ENCODE peak calls at places on chromosome 12, in ten cellular contexts. J is CD4-positive, alpha-beta T cell; A is RWPE1; W is H1; Z is aorta; G is body of pancreas; F is endodermal cell; O is GM23338; S is cardiac muscle cell; H is SK-N-MC. N is an unnamed sample.
A peak's percentile ranks its signal among the peaks of the same experiment; 100 is the strongest.

GRCh38 chr12:121110211-121110940 is 22.3 kb upstream of the P2RX7 start:
- DNase-seq in J (peak; percentile 50), A (peak; percentile 47), H (no peak), Z (peak; percentile 79), O (peak; percentile 85), S (peak; percentile 72), G (peak; percentile 75), F (peak; percentile 89), W (peak; percentile 68), N (no peak)

GRCh38 chr12:67459578-67459977 is 189.0 kb upstream of the DYRK2 start:
- DNase-seq in H (no peak), G (no peak), F (no peak), A (no peak), S (no peak), J (no peak), Z (no peak), O (no peak), W (no peak), N (no peak)

GRCh38 chr12:1719139-1719538 is 28.3 kb downstream of the ADIPOR2 start:
- DNase-seq in A (no peak), O (no peak), S (no peak), Z (no peak), G (no peak), F (no peak), W (no peak), H (no peak), J (no peak), N (no peak)

GRCh38 chr12:34395056-34396005 is 373.0 kb downstream of the ALG10 start:
- DNase-seq in G (peak; percentile 2), W (peak; percentile 2), S (no peak), Z (peak; percentile 38), J (no peak), O (no peak), A (no peak), H (no peak), F (peak; percentile 10), N (no peak)

GRCh38 chr12:66744956-66745383 is 66.1 kb upstream of the GRIP1 start:
- DNase-seq in J (no peak), H (no peak), Z (no peak), A (no peak), W (no peak), G (no peak), O (peak; percentile 29), F (no peak), S (no peak), N (no peak)

GRCh38 chr12:26740348-26740747 is 92.6 kb downstream of the ITPR2 start:
- DNase-seq in W (no peak), G (no peak), Z (no peak), S (no peak), F (no peak), J (no peak), O (no peak), H (no peak), A (no peak), N (no peak)

GRCh38 chr12:26940820-26941219 is 2.5 kb downstream of the FGFR1OP2 start:
- DNase-seq in Z (no peak), J (no peak), G (no peak), S (no peak), F (no peak), W (no peak), O (no peak), H (no peak), A (no peak), N (no peak)

GRCh38 chr12:115013668-115014072 is 329.7 kb upstream of the TBX3 start:
- DNase-seq in A (no peak), G (no peak), O (no peak), H (no peak), S (peak; percentile 23), Z (no peak), J (no peak), F (no peak), W (no peak), N (no peak)

GRCh38 chr12:14773685-14774073 is 29.6 kb downstream of the WBP11 start:
- DNase-seq in S (no peak), G (no peak), J (no peak), F (no peak), O (peak; percentile 49), Z (peak; percentile 74), W (no peak), A (no peak), H (no peak), N (no peak)

GRCh38 chr12:14769837-14770494 is 33.3 kb downstream of the WBP11 start:
- DNase-seq in F (peak; percentile 97), A (peak; percentile 64), S (peak; percentile 87), O (peak; percentile 92), H (no peak), J (peak; percentile 75), W (peak; percentile 91), Z (peak; percentile 94), G (peak; percentile 92), N (no peak)

GRCh38 chr12:14770495-14771313 is 32.6 kb downstream of the WBP11 start:
- DNase-seq in A (peak; percentile 84), S (peak; percentile 89), F (peak; percentile 99), J (peak; percentile 93), H (peak; percentile 79), W (peak; percentile 96), Z (peak; percentile 94), O (peak; percentile 95), G (peak; percentile 98), N (peak; percentile 84)

GRCh38 chr12:14772946-14773345 is 30.3 kb downstream of the WBP11 start:
- DNase-seq in O (peak; percentile 59), J (no peak), G (no peak), Z (no peak), A (no peak), F (peak; percentile 51), H (no peak), W (no peak), S (no peak), N (no peak)

GRCh38 chr12:14771651-14772137 is 31.6 kb downstream of the WBP11 start:
- DNase-seq in O (peak; percentile 51), F (peak; percentile 80), Z (no peak), S (no peak), H (no peak), A (no peak), J (peak; percentile 38), W (no peak), G (no peak), N (no peak)
- H3K27ac ChIP-seq in O (peak overlapping the region; percentile 93), F (no peak overlapping the region), Z (no peak overlapping the region), S (peak overlapping the region; percentile 94), H (peak overlapping the region; percentile 89), A (peak overlapping the region; percentile 91), J (peak overlapping the region; percentile 99), W (peak overlapping the region; percentile 45), G (peak overlapping the region; percentile 98), N (peak overlapping the region; percentile 88)

DNA sequence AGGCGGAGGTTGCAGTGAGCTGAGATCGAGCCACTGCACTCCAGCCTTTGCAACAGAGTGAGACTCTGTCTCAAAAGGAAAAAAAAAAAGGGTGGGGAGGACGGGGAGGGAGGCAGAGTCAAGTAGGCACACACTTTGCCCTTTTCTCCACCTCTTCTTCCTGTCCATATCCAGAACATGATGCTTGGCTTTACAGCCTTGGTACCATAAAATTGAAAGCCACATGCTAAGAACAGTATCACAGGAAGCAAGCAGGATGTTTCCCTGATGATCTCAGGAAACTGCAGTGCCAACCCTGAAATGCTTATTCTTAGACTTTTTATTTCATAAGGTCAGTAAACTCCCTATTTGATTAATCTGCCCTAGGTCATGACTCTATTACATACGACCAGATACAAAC is 32.5 kb upstream of the YAF2 start:
- DNase-seq in J (no peak), G (no peak), F (no peak), W (no peak), S (no peak), H (no peak), A (no peak), Z (no peak), O (no peak), N (no peak)
- H3K27ac ChIP-seq in J (no peak overlapping the region), G (no peak overlapping the region), F (no peak overlapping the region), W (no peak overlapping the region), S (no peak overlapping the region), H (peak overlapping the region; percentile 1), A (no peak overlapping the region), Z (no peak overlapping the region), O (no peak overlapping the region), N (no peak overlapping the region)

GRCh38 chr12:47373554-47374150 is 293.9 kb upstream of the AMIGO2 start:
- DNase-seq in O (no peak), F (no peak), W (no peak), J (no peak), A (no peak), Z (no peak), H (no peak), G (no peak), S (no peak), N (no peak)

GRCh38 chr12:47377414-47378221 is 297.9 kb upstream of the AMIGO2 start:
- DNase-seq in Z (peak; percentile 99), H (no peak), J (no peak), O (no peak), A (peak; percentile 46), S (peak; percentile 4), W (no peak), F (no peak), G (peak; percentile 73), N (peak; percentile 88)

GRCh38 chr12:47378907-47379306 is 299.1 kb upstream of the AMIGO2 start:
- DNase-seq in Z (no peak), G (no peak), S (no peak), W (no peak), H (no peak), O (no peak), A (no peak), J (no peak), F (no peak), N (no peak)

GRCh38 chr12:47378222-47378582 is 298.4 kb upstream of the AMIGO2 start:
- DNase-seq in W (no peak), S (no peak), O (no peak), Z (no peak), J (no peak), G (no peak), A (no peak), H (no peak), F (no peak), N (no peak)

DNA sequence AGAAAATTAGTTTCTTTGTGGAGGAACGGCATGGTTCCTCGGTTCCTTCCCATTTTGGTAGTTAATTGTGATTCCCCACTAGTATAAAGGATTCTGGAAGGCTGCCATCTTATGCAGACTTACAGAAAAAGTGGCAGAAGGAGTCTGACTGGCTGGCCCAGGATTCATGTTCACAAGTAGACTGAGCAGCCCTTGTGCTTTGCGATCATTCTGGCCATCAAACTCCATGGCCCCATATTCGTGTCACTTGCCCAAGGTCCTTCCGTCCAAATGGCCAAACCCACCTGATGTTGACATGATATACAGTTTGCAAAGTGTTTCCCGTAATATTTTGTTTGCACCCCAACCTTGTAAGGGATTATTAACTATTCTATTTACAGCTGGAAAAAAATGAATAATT is 297.2 kb upstream of the AMIGO2 start:
- DNase-seq in F (no peak), Z (no peak), O (no peak), G (no peak), H (no peak), A (no peak), S (no peak), W (no peak), J (no peak), N (no peak)
- H3K27ac ChIP-seq in F (no peak overlapping the region), Z (no peak overlapping the region), O (no peak overlapping the region), G (no peak overlapping the region), H (no peak overlapping the region), A (peak overlapping the region; percentile 70), S (no peak overlapping the region), W (no peak overlapping the region), J (no peak overlapping the region), N (peak overlapping the region; percentile 57)

GRCh38 chr12:52343550-52343949 is 22.4 kb upstream of the KRT83 start:
- DNase-seq in A (no peak), J (no peak), Z (peak; percentile 31), G (no peak), W (no peak), H (no peak), O (no peak), S (no peak), F (no peak), N (no peak)

GRCh38 chr12:52341066-52341580 is 19.9 kb upstream of the KRT83 start:
- DNase-seq in W (no peak), H (no peak), G (no peak), S (no peak), Z (peak; percentile 62), O (no peak), F (no peak), A (no peak), J (no peak), N (no peak)

GRCh38 chr12:52344111-52344510 is 22.9 kb upstream of the KRT83 start:
- DNase-seq in A (no peak), W (no peak), Z (peak; percentile 52), J (no peak), G (no peak), O (no peak), H (no peak), F (no peak), S (no peak), N (no peak)

GRCh38 chr12:52346596-52346995 is 20.7 kb downstream of the KRT85 start:
- DNase-seq in S (no peak), O (no peak), J (no peak), G (peak; percentile 50), A (no peak), W (no peak), Z (peak; percentile 33), H (no peak), F (no peak), N (no peak)

GRCh38 chr12:52342781-52343490 is 21.7 kb upstream of the KRT83 start:
- DNase-seq in S (no peak), O (no peak), F (no peak), A (no peak), W (no peak), H (no peak), Z (no peak), G (no peak), J (no peak), N (no peak)
- H3K27ac ChIP-seq in S (no peak overlapping the region), O (no peak overlapping the region), F (no peak overlapping the region), A (no peak overlapping the region), W (no peak overlapping the region), H (no peak overlapping the region), Z (no peak overlapping the region), G (no peak overlapping the region), J (no peak overlapping the region), N (no peak overlapping the region)

N was measured in epithelial cell of prostate.